ENCODE peak calls at places on chromosomes 11 and 22, in four cellular contexts. R, S, U and N are unnamed samples.

GRCh38 chr11:32143378-32143777 is 52.5 kb downstream of the RCN1 start:
- DNase-seq in R (no peak), S (no peak), U (no peak), N (no peak)

GRCh38 chr11:29119116-29119515 is 897.7 kb downstream of the KCNA4 start:
- DNase-seq in R (no peak), S (no peak), U (no peak), N (no peak)

GRCh38 chr22:37331034-37331428 is 48.7 kb downstream of the CYTH4 start:
- DNase-seq in R (peak; percentile 34), S (no peak), U (no peak), N (no peak)

GRCh38 chr11:57413681-57414080 is 13.2 kb downstream of the SLC43A3 start:
- DNase-seq in R (no peak), S (no peak), U (no peak), N (no peak)

GRCh38 chr22:42814215-42814614 is 42.9 kb downstream of the ARFGAP3 start:
- DNase-seq in R (no peak), S (peak; percentile 42), U (peak; percentile 12), N (no peak)

GRCh38 chr11:19345519-19345847 is 104.7 kb upstream of the E2F8 start:
- DNase-seq in R (no peak), S (no peak), U (no peak), N (peak; percentile 81)

GRCh38 chr22:35477911-35478582 is 62.6 kb upstream of the RASD2 start:
- DNase-seq in R (peak; percentile 22), S (no peak), U (no peak), N (peak; percentile 56)

GRCh38 chr11:57283231-57283990 is 41.3 kb downstream of the TNKS1BP1 start:
- DNase-seq in R (no peak), S (no peak), U (no peak), N (no peak)

GRCh38 chr11:3195251-3196160 is 23.1 kb downstream of the MRGPRG start:
- DNase-seq in R (peak; percentile 43), S (peak; percentile 20), U (no peak), N (no peak)

GRCh38 chr11:16338397-16338796 is 17.9 kb downstream of the SOX6 start:
- DNase-seq in R (no peak), S (no peak), U (no peak), N (no peak)

GRCh38 chr11:118142081-118142480 is 10.5 kb downstream of the SCN4B start:
- DNase-seq in R (no peak), S (no peak), U (no peak), N (no peak)

GRCh38 chr22:47575291-47575690 is 812.8 kb downstream of the TBC1D22A start:
- DNase-seq in R (no peak), S (no peak), U (no peak), N (no peak)

GRCh38 chr11:70111269-70112016 is 33.3 kb downstream of the ANO1 start:
- DNase-seq in R (peak; percentile 80), S (peak; percentile 5), U (no peak), N (no peak)

GRCh38 chr11:64235427-64236161 is 1.2 kb downstream of the VEGFB start:
- DNase-seq in R (no peak), S (no peak), U (no peak), N (no peak)

GRCh38 chr11:120660024-120660565 is 148.5 kb downstream of the GRIK4 start:
- DNase-seq in R (peak; percentile 75), S (peak; percentile 53), U (no peak), N (peak; percentile 64)

GRCh38 chr11:94129505-94130335 is 1.1 kb downstream of the PANX1 start:
- DNase-seq in R (no peak), S (no peak), U (no peak), N (no peak)

GRCh38 chr11:130388607-130389205 is 39.7 kb downstream of the ADAMTS8 start:
- DNase-seq in R (no peak), S (no peak), U (no peak), N (no peak)

GRCh38 chr11:130391692-130392091 is 36.7 kb downstream of the ADAMTS8 start:
- DNase-seq in R (no peak), S (no peak), U (no peak), N (no peak)

GRCh38 chr11:130389315-130389935 is 39.0 kb downstream of the ADAMTS8 start:
- DNase-seq in R (no peak), S (no peak), U (no peak), N (no peak)

DNA sequence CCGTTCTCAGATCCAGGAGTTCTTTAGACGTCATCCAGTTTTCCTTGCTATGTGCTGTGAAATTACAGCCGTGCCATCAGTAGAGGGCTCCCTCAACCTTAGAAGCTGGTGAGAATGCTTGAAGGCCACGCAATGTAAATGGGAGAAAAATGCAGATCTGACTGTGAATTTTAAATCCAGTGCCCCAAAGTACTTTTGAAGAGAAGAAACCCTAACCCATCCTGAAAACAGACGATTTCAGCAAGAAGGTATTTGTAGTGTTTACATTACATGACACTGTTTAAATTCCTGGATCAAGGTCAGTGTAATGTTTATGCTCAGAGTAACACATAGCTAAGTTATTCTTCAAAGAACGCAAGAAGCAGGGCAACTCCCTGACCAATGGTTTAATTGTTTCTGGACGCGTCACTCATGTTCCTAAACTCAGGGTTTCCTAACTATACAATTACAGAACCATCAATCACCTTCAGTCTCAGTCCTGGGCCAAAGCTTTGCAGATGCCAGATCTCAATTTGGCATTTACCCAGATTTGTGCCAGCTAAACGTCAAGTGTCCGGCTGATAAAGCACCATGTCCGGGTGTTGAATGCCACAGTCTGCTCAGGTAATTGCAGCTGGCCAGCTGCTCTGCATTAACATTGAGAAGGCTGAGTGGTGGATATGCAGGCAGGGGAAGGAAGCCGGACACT is 38.2 kb downstream of the ADAMTS8 start:
- DNase-seq in R (no peak), S (peak; percentile 66), U (no peak), N (no peak)
- TF ChIP-seq EP300 in R (no peak), S (peak; percentile 16), U (no peak), N (no peak)

GRCh38 chr22:33589297-33589696 is 331.0 kb downstream of the LARGE1 start:
- DNase-seq in R (no peak), S (no peak), U (no peak), N (no peak)

GRCh38 chr22:33593818-33594217 is 326.5 kb downstream of the LARGE1 start:
- DNase-seq in R (no peak), S (no peak), U (no peak), N (no peak)

GRCh38 chr22:33597274-33597985 is 322.8 kb downstream of the LARGE1 start:
- DNase-seq in R (no peak), S (no peak), U (no peak), N (no peak)

GRCh38 chr22:33591946-33592345 is 328.3 kb downstream of the LARGE1 start:
- DNase-seq in R (no peak), S (no peak), U (no peak), N (no peak)
- TF ChIP-seq TAF1 in R (no peak), S (no peak), U (no peak), N (no peak)

DNA sequence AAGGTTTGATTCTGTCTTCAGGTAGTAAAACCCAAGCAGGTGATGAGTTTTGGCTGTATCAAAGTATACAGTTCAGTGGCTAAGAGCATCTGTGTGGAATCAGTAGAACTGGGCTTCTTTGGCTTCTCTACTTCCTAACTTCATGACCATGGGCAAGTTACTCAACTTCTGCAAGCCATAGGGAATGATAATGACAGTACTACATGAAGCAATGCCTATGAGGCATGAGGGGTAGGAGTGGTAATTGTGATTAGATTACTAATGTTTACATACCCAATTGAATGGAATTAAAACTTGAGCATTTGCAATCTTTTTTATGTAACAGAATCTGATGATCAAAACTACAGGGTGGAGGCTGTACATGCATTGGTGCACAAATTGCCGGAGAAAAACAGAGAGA is 164.3 kb downstream of the PGR start:
- DNase-seq in R (no peak), S (no peak), U (no peak), N (no peak)
- TF ChIP-seq FOXM1 in R (no peak), S (no peak), U (no peak), N (no peak)

GRCh38 chr11:119374632-119375394 is 6.7 kb downstream of the USP2 start:
- DNase-seq in R (peak; percentile 59), S (no peak), U (no peak), N (peak; percentile 90)

GRCh38 chr11:119375629-119376196 is 5.8 kb downstream of the USP2 start:
- DNase-seq in R (peak; percentile 60), S (peak; percentile 58), U (no peak), N (peak; percentile 45)

GRCh38 chr11:119377112-119377901 is 4.2 kb downstream of the USP2 start:
- DNase-seq in R (peak; percentile 4), S (no peak), U (no peak), N (peak; percentile 8)

GRCh38 chr11:119377961-119378667 is 3.4 kb downstream of the USP2 start:
- DNase-seq in R (peak; percentile 64), S (no peak), U (no peak), N (peak; percentile 8)

DNA sequence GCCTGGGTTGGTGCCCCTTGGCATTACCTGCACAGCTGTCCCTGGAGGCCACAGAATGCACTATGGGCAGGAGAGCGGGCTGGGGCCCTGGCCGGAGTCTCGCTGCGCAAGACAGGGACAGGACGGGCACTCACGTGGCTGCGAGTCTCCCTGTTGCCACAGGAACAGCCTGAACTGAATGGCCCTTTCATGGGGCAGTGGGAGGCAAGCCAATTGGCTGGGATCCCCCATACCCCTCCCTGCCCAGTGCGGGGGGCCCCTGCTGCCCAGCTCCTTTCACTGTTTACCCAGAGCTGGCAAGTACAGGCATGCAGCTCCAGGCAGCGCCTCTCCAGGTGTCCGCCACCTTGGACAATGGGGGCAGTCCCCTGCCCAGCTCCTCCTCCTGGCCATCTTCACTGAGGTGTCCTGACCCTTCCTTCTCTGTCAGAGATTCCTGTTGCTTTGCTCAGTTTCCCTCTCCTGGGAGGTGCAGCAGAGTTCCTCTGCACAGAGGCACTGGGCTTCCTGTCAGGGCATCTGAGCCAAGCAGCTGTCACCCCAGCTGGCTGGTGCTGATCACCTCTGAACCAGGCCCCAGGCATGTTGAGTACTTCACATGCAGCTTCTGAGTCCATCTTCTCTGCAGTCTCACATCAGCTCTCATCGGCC is 5.2 kb downstream of the USP2 start:
- DNase-seq in R (no peak), S (peak; percentile 88), U (no peak), N (peak; percentile 33)
- TF ChIP-seq EP300 in R (no peak), S (peak; percentile 59), U (no peak), N (no peak)

DNA sequence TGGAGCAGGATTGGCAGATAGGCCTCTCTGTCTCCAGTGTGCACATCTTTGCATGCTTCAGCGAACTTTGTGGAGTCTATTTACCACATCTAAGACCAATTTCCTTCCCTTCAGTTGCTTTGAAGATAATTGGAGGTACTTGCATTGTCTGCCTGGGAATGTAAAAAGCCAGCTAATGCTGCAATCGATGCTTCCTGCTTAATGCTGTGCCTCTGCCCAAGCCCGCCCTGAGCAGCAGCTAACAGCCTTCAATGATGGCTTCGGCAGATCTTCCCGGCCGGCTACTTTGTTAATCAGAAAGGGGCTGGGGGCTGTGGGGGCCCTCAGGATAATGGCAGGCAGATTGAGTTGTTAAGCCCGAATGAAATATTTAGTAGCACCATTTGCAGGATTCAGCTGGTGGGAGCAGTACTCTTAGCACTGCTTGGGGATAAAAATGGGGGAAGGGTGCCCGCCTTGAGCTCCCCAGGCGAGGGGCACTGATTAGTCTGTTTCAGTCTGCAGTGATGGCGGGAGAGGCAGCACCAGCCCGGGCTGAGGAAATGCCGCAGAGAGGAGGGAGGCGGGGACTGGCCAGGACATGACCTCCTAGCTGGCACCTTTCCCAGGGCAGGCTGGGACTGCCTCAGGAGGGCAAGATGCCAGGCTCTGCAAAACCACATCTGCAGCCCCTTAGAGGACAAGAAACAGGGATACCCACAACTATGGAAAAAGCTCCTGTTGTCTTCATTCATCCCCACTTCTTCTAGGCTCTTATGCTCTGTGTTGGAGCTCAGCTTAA is 460.0 kb downstream of the BUD13 start:
- DNase-seq in R (no peak), S (no peak), U (no peak), N (peak; percentile 88)
- TF ChIP-seq TAF1 in R (no peak), S (no peak), U (no peak), N (no peak)